ENCODE peak calls at places on chromosome 9, in eight cellular contexts. B is stimulated activated CD4-positive, alpha-beta T cell treated with anti-CD3 and anti-CD28 coated beads, Interleukin-2, amount 100 ng/mL, for 4 hours; T is foreskin melanocyte; Y is activated T-helper 1 cell treated with anti-CD3 and anti-CD28 coated beads, Interleukin-12 subunit alpha, Interleukin-12 subunit beta, Interleukin-2, Interleukin-4 antibody, amounts not matched to agents 30 ng/mL and 10 ng/mL and 1 ng/mL, durations not matched to agents 14 hours and 24 hours and 36 hours; O is kidney tubule cell; A is cardiac muscle cell; K is AG09319; C is hypothalamus. J is an unnamed sample.

GRCh38 chr9:88991066-88992030 is at the start of gene S1PR3:
- DNase-seq in T (no peak), C (peak; percentile 38), Y (no peak), B (peak; percentile 33), K (no peak), O (peak; percentile 47), A (peak; percentile 52), J (peak; percentile 44)

GRCh38 chr9:127180457-127181314 is 58.3 kb upstream of the ANGPTL2 start:
- DNase-seq in T (no peak), O (no peak), B (no peak), A (no peak), K (no peak), Y (no peak), C (no peak), J (no peak)

GRCh38 chr9:134778156-134778555 is 102.5 kb upstream of the FCN2 start:
- DNase-seq in K (no peak), C (no peak), B (no peak), Y (no peak), A (no peak), O (no peak), T (no peak), J (no peak)

GRCh38 chr9:124297553-124297905 is 39.8 kb downstream of the NEK6 start:
- DNase-seq in T (peak; percentile 96), K (peak; percentile 87), O (peak; percentile 92), B (no peak), A (peak; percentile 98), Y (no peak), C (peak; percentile 40), J (peak; percentile 79)

GRCh38 chr9:14857449-14858305 is 52.6 kb downstream of the FREM1 start:
- DNase-seq in C (no peak), Y (no peak), B (no peak), K (no peak), A (no peak), T (no peak), O (no peak), J (no peak)

GRCh38 chr9:1210954-1211353 is 160.8 kb downstream of the DMRT2 start:
- DNase-seq in Y (no peak), K (no peak), A (no peak), B (no peak), T (no peak), O (peak; percentile 19), C (no peak), J (no peak)

GRCh38 chr9:114852050-114852594 is 46.3 kb upstream of the TNFSF15 start:
- DNase-seq in K (peak; percentile 63), Y (no peak), C (no peak), O (no peak), T (no peak), A (peak; percentile 95), B (no peak), J (peak; percentile 55)

GRCh38 chr9:108844856-108845255 is 10.9 kb downstream of the ACTL7B start:
- DNase-seq in C (no peak), O (no peak), B (no peak), K (no peak), T (no peak), Y (no peak), A (no peak), J (no peak)

GRCh38 chr9:8764041-8764440 is 964.5 kb upstream of the DMAC1 start:
- DNase-seq in C (no peak), O (no peak), K (no peak), T (no peak), B (no peak), A (peak; percentile 16), Y (no peak), J (no peak)

GRCh38 chr9:32389365-32389764 is 4.9 kb downstream of the ACO1 start:
- DNase-seq in K (no peak), C (no peak), Y (no peak), A (no peak), T (no peak), B (no peak), O (no peak), J (no peak)

GRCh38 chr9:95313010-95313498 is 4.5 kb downstream of the FANCC start:
- DNase-seq in O (peak; percentile 87), T (peak; percentile 32), A (peak; percentile 63), Y (no peak), B (no peak), C (peak; percentile 44), K (no peak), J (peak; percentile 74)

GRCh38 chr9:19161257-19162025 is 34.1 kb upstream of the PLIN2 start:
- DNase-seq in Y (peak; percentile 60), K (peak; percentile 70), A (peak; percentile 97), B (peak; percentile 23), T (peak; percentile 91), O (peak; percentile 100), C (no peak), J (peak; percentile 75)